ENCODE peak calls at places on chromosome 10, in ten cellular contexts. P, Y, C, Z, L, K, Q, O, J and F are unnamed samples.

GRCh38 chr10:114282526-114282925 is 43.5 kb downstream of the VWA2 start:
- DNase-seq in P (no peak), Y (no peak), C (no peak), Z (no peak), L (no peak), K (no peak), Q (no peak), O (no peak), J (no peak), F (no peak)

GRCh38 chr10:100775346-100775745 is 30.0 kb downstream of the PAX2 start:
- DNase-seq in P (no peak), Y (no peak), C (no peak), Z (no peak), L (no peak), K (no peak), Q (no peak), O (no peak), J (no peak), F (no peak)

GRCh38 chr10:48794074-48794473 is 109.4 kb downstream of the WDFY4 start:
- DNase-seq in P (no peak), Y (no peak), C (no peak), Z (no peak), L (no peak), K (no peak), Q (no peak), O (no peak), J (no peak), F (no peak)

GRCh38 chr10:86200867-86201266 is 165.7 kb downstream of the GRID1 start:
- DNase-seq in P (no peak), Y (no peak), C (no peak), Z (no peak), L (no peak), K (no peak), Q (no peak), O (no peak), J (no peak), F (no peak)

GRCh38 chr10:608331-609265 is 80.9 kb downstream of the DIP2C start:
- DNase-seq in P (no peak), Y (no peak), C (no peak), Z (peak; percentile 18), L (peak; percentile 10), K (no peak), Q (no peak), O (no peak), J (no peak), F (no peak)

GRCh38 chr10:132548106-132548823 is 10.7 kb downstream of the INPP5A start:
- DNase-seq in P (no peak), Y (no peak), C (no peak), Z (no peak), L (no peak), K (peak; percentile 1), Q (no peak), O (no peak), J (no peak), F (no peak)

GRCh38 chr10:77403761-77404160 is 233.8 kb downstream of the KCNMA1 start:
- DNase-seq in P (no peak), Y (no peak), C (no peak), Z (no peak), L (no peak), K (no peak), Q (no peak), O (no peak), J (no peak), F (no peak)

GRCh38 chr10:120505866-120506265 is 48.8 kb downstream of the PLPP4 start:
- DNase-seq in P (no peak), Y (peak; percentile 66), C (no peak), Z (peak; percentile 85), L (peak; percentile 66), K (no peak), Q (no peak), O (no peak), J (no peak), F (no peak)

GRCh38 chr10:71084818-71085126 is 127.6 kb upstream of the UNC5B start:
- DNase-seq in P (no peak), Y (no peak), C (no peak), Z (no peak), L (no peak), K (no peak), Q (no peak), O (no peak), J (no peak), F (no peak)

GRCh38 chr10:78537018-78537417 is 503.4 kb downstream of the RPS24 start:
- DNase-seq in P (no peak), Y (no peak), C (no peak), Z (no peak), L (no peak), K (no peak), Q (no peak), O (no peak), J (no peak), F (no peak)

GRCh38 chr10:43036581-43037428 is 40.1 kb upstream of the RET start:
- DNase-seq in P (no peak), Y (no peak), C (no peak), Z (no peak), L (no peak), K (no peak), Q (no peak), O (no peak), J (no peak), F (no peak)

GRCh38 chr10:130924138-130924819 is 387.2 kb downstream of the TCERG1L start:
- DNase-seq in P (no peak), Y (no peak), C (no peak), Z (no peak), L (no peak), K (no peak), Q (no peak), O (no peak), J (no peak), F (no peak)

GRCh38 chr10:95788830-95789229 is 32.9 kb downstream of the ENTPD1 start:
- DNase-seq in P (no peak), Y (peak; percentile 14), C (no peak), Z (peak; percentile 88), L (peak; percentile 77), K (no peak), Q (no peak), O (no peak), J (no peak), F (no peak)

GRCh38 chr10:103083266-103083976 is 109.7 kb downstream of the NT5C2 start:
- DNase-seq in P (no peak), Y (no peak), C (no peak), Z (no peak), L (no peak), K (no peak), Q (no peak), O (no peak), J (no peak), F (no peak)

GRCh38 chr10:68332259-68333057 is at the start of gene PBLD:
- DNase-seq in P (peak; percentile 73), Y (peak; percentile 37), C (peak; percentile 64), Z (peak; percentile 86), L (peak; percentile 72), K (peak; percentile 48), Q (peak; percentile 87), O (peak; percentile 39), J (peak; percentile 20), F (peak; percentile 12)

GRCh38 chr10:35572583-35572982 is 32.6 kb upstream of the GJD4 start:
- DNase-seq in P (no peak), Y (no peak), C (no peak), Z (no peak), L (peak; percentile 39), K (no peak), Q (no peak), O (no peak), J (no peak), F (no peak)

GRCh38 chr10:107914450-107915276 is 750.2 kb upstream of the SORCS1 start:
- DNase-seq in P (peak; percentile 28), Y (no peak), C (no peak), Z (no peak), L (no peak), K (no peak), Q (no peak), O (no peak), J (no peak), F (peak; percentile 11)

GRCh38 chr10:71771821-71772617 is 1.3 kb downstream of the VSIR start:
- DNase-seq in P (peak; percentile 36), Y (peak; percentile 47), C (no peak), Z (peak; percentile 64), L (peak; percentile 82), K (no peak), Q (peak; percentile 61), O (no peak), J (peak; percentile 57), F (no peak)

GRCh38 chr10:120336910-120337540 is 120.0 kb upstream of the PLPP4 start:
- DNase-seq in P (no peak), Y (no peak), C (peak; percentile 41), Z (peak; percentile 24), L (peak; percentile 46), K (peak; percentile 26), Q (peak; percentile 75), O (no peak), J (peak; percentile 18), F (no peak)

GRCh38 chr10:99630439-99630838 is 10.2 kb upstream of the SLC25A28 start:
- DNase-seq in P (no peak), Y (peak; percentile 31), C (no peak), Z (peak; percentile 39), L (peak; percentile 73), K (no peak), Q (peak; percentile 73), O (peak; percentile 49), J (no peak), F (no peak)